ENCODE peak calls at places on chromosome 1, in ten cellular contexts. One of them, this sample, is unnamed.
A peak's percentile ranks its signal among the peaks of the same experiment; 100 is the strongest.

GRCh38 chr1:214525535-214526019 is 25.8 kb downstream of the PTPN14 start:
- DNase-seq in astrocyte: peak; percentile 86
- DNase-seq in ascending aorta: no peak
- DNase-seq in neuronal stem cell: no peak
- DNase-seq in astrocyte of the cerebellum: peak; percentile 45
- DNase-seq in H7: no peak
- DNase-seq in NB4: peak; percentile 12
- DNase-seq in bronchial epithelial cell: peak; percentile 93
- DNase-seq in mesendoderm: no peak
- DNase-seq in astrocyte of the spinal cord: peak; percentile 68
- DNase-seq in this sample: no peak

GRCh38 chr1:17588048-17588781 is 48.7 kb downstream of the ARHGEF10L start:
- DNase-seq in astrocyte: peak; percentile 63
- DNase-seq in ascending aorta: peak; percentile 81
- DNase-seq in neuronal stem cell: no peak
- DNase-seq in astrocyte of the cerebellum: peak; percentile 69
- DNase-seq in H7: peak; percentile 84
- DNase-seq in NB4: peak; percentile 52
- DNase-seq in bronchial epithelial cell: peak; percentile 16
- DNase-seq in mesendoderm: peak; percentile 72
- DNase-seq in astrocyte of the spinal cord: peak; percentile 72
- DNase-seq in this sample: peak; percentile 88

GRCh38 chr1:234617135-234617985 is 7.4 kb upstream of the IRF2BP2 start:
- DNase-seq in astrocyte: peak; percentile 77
- DNase-seq in ascending aorta: peak; percentile 79
- DNase-seq in neuronal stem cell: no peak
- DNase-seq in astrocyte of the cerebellum: no peak
- DNase-seq in H7: no peak
- DNase-seq in NB4: peak; percentile 48
- DNase-seq in bronchial epithelial cell: no peak
- DNase-seq in mesendoderm: peak; percentile 79
- DNase-seq in astrocyte of the spinal cord: peak; percentile 42
- DNase-seq in this sample: no peak

GRCh38 chr1:78157162-78157561 is 111.4 kb downstream of the GIPC2 start:
- DNase-seq in astrocyte: peak; percentile 44
- DNase-seq in ascending aorta: no peak
- DNase-seq in neuronal stem cell: no peak
- DNase-seq in astrocyte of the cerebellum: peak; percentile 64
- DNase-seq in H7: no peak
- DNase-seq in NB4: no peak
- DNase-seq in bronchial epithelial cell: peak; percentile 41
- DNase-seq in mesendoderm: no peak
- DNase-seq in astrocyte of the spinal cord: peak; percentile 74
- DNase-seq in this sample: no peak

GRCh38 chr1:53076165-53076564 is 14.2 kb downstream of the PODN start:
- DNase-seq in astrocyte: no peak
- DNase-seq in ascending aorta: no peak
- DNase-seq in neuronal stem cell: no peak
- DNase-seq in astrocyte of the cerebellum: no peak
- DNase-seq in H7: peak; percentile 36
- DNase-seq in NB4: no peak
- DNase-seq in bronchial epithelial cell: no peak
- DNase-seq in mesendoderm: no peak
- DNase-seq in astrocyte of the spinal cord: no peak
- DNase-seq in this sample: no peak

GRCh38 chr1:33586111-33586510 is 113.7 kb downstream of the ZSCAN20 start:
- DNase-seq in astrocyte: peak; percentile 72
- DNase-seq in ascending aorta: no peak
- DNase-seq in neuronal stem cell: no peak
- DNase-seq in astrocyte of the cerebellum: no peak
- DNase-seq in H7: no peak
- DNase-seq in NB4: no peak
- DNase-seq in bronchial epithelial cell: peak; percentile 48
- DNase-seq in mesendoderm: no peak
- DNase-seq in astrocyte of the spinal cord: peak; percentile 16
- DNase-seq in this sample: no peak

GRCh38 chr1:38994196-38994595 is 3.1 kb downstream of the AKIRIN1 start:
- DNase-seq in astrocyte: no peak
- DNase-seq in ascending aorta: no peak
- DNase-seq in neuronal stem cell: no peak
- DNase-seq in astrocyte of the cerebellum: no peak
- DNase-seq in H7: no peak
- DNase-seq in NB4: no peak
- DNase-seq in bronchial epithelial cell: no peak
- DNase-seq in mesendoderm: no peak
- DNase-seq in astrocyte of the spinal cord: no peak
- DNase-seq in this sample: no peak

GRCh38 chr1:101259744-101260148 is 22.9 kb downstream of the S1PR1 start:
- DNase-seq in astrocyte: peak; percentile 74
- DNase-seq in ascending aorta: no peak
- DNase-seq in neuronal stem cell: no peak
- DNase-seq in astrocyte of the cerebellum: no peak
- DNase-seq in H7: no peak
- DNase-seq in NB4: peak; percentile 67
- DNase-seq in bronchial epithelial cell: peak; percentile 95
- DNase-seq in mesendoderm: no peak
- DNase-seq in astrocyte of the spinal cord: peak; percentile 58
- DNase-seq in this sample: no peak

GRCh38 chr1:86648255-86648654 is 56.1 kb upstream of the SH3GLB1 start:
- DNase-seq in astrocyte: peak; percentile 69
- DNase-seq in ascending aorta: no peak
- DNase-seq in neuronal stem cell: no peak
- DNase-seq in astrocyte of the cerebellum: peak; percentile 29
- DNase-seq in H7: no peak
- DNase-seq in NB4: peak; percentile 7
- DNase-seq in bronchial epithelial cell: peak; percentile 95
- DNase-seq in mesendoderm: peak; percentile 6
- DNase-seq in astrocyte of the spinal cord: peak; percentile 75
- DNase-seq in this sample: no peak

GRCh38 chr1:13702425-13703127 is 2.6 kb downstream of the PRDM2 start:
- DNase-seq in astrocyte: no peak
- DNase-seq in ascending aorta: no peak
- DNase-seq in neuronal stem cell: no peak
- DNase-seq in astrocyte of the cerebellum: no peak
- DNase-seq in H7: no peak
- DNase-seq in NB4: no peak
- DNase-seq in bronchial epithelial cell: no peak
- DNase-seq in mesendoderm: no peak
- DNase-seq in astrocyte of the spinal cord: no peak
- DNase-seq in this sample: no peak

GRCh38 chr1:53328490-53329182 is 766 bp upstream of the LRP8 start:
- DNase-seq in astrocyte: no peak
- DNase-seq in ascending aorta: no peak
- DNase-seq in neuronal stem cell: peak; percentile 30
- DNase-seq in astrocyte of the cerebellum: no peak
- DNase-seq in H7: peak; percentile 93
- DNase-seq in NB4: no peak
- DNase-seq in bronchial epithelial cell: no peak
- DNase-seq in mesendoderm: peak; percentile 68
- DNase-seq in astrocyte of the spinal cord: no peak
- DNase-seq in this sample: peak; percentile 86

GRCh38 chr1:209202826-209203439 is 380.6 kb upstream of the CAMK1G start:
- DNase-seq in astrocyte: peak; percentile 33
- DNase-seq in ascending aorta: no peak
- DNase-seq in neuronal stem cell: no peak
- DNase-seq in astrocyte of the cerebellum: peak; percentile 38
- DNase-seq in H7: peak; percentile 48
- DNase-seq in NB4: peak; percentile 51
- DNase-seq in bronchial epithelial cell: peak; percentile 54
- DNase-seq in mesendoderm: peak; percentile 62
- DNase-seq in astrocyte of the spinal cord: peak; percentile 68
- DNase-seq in this sample: peak; percentile 60

GRCh38 chr1:64111787-64112186 is 91.6 kb upstream of the UBE2U start:
- DNase-seq in astrocyte: no peak
- DNase-seq in ascending aorta: no peak
- DNase-seq in neuronal stem cell: no peak
- DNase-seq in astrocyte of the cerebellum: no peak
- DNase-seq in H7: no peak
- DNase-seq in NB4: no peak
- DNase-seq in bronchial epithelial cell: peak; percentile 78
- DNase-seq in mesendoderm: peak; percentile 44
- DNase-seq in astrocyte of the spinal cord: no peak
- DNase-seq in this sample: peak; percentile 41

GRCh38 chr1:83999316-83999819 is 436 bp upstream of the TTLL7 start:
- DNase-seq in astrocyte: peak; percentile 65
- DNase-seq in ascending aorta: peak; percentile 86
- DNase-seq in neuronal stem cell: no peak
- DNase-seq in astrocyte of the cerebellum: peak; percentile 34
- DNase-seq in H7: no peak
- DNase-seq in NB4: peak; percentile 64
- DNase-seq in bronchial epithelial cell: peak; percentile 44
- DNase-seq in mesendoderm: peak; percentile 90
- DNase-seq in astrocyte of the spinal cord: peak; percentile 85
- DNase-seq in this sample: peak; percentile 93

GRCh38 chr1:83996175-83996574 is 2.8 kb downstream of the TTLL7 start:
- DNase-seq in astrocyte: no peak
- DNase-seq in ascending aorta: no peak
- DNase-seq in neuronal stem cell: no peak
- DNase-seq in astrocyte of the cerebellum: no peak
- DNase-seq in H7: no peak
- DNase-seq in NB4: no peak
- DNase-seq in bronchial epithelial cell: no peak
- DNase-seq in mesendoderm: no peak
- DNase-seq in astrocyte of the spinal cord: no peak
- DNase-seq in this sample: no peak

GRCh38 chr1:83996621-83997020 is 2.3 kb downstream of the TTLL7 start:
- DNase-seq in astrocyte: peak; percentile 86
- DNase-seq in ascending aorta: no peak
- DNase-seq in neuronal stem cell: no peak
- DNase-seq in astrocyte of the cerebellum: peak; percentile 22
- DNase-seq in H7: no peak
- DNase-seq in NB4: no peak
- DNase-seq in bronchial epithelial cell: peak; percentile 10
- DNase-seq in mesendoderm: no peak
- DNase-seq in astrocyte of the spinal cord: peak; percentile 68
- DNase-seq in this sample: no peak

GRCh38 chr1:83998599-83999315 is at the start of gene TTLL7:
- DNase-seq in astrocyte: no peak
- DNase-seq in ascending aorta: peak; percentile 88
- DNase-seq in neuronal stem cell: peak; percentile 85
- DNase-seq in astrocyte of the cerebellum: no peak
- DNase-seq in H7: peak; percentile 90
- DNase-seq in NB4: peak; percentile 64
- DNase-seq in bronchial epithelial cell: no peak
- DNase-seq in mesendoderm: peak; percentile 89
- DNase-seq in astrocyte of the spinal cord: no peak
- DNase-seq in this sample: peak; percentile 93

GRCh38 chr1:83998205-83998598 is 730 bp downstream of the TTLL7 start:
- DNase-seq in astrocyte: peak; percentile 34
- DNase-seq in ascending aorta: no peak
- DNase-seq in neuronal stem cell: peak; percentile 3
- DNase-seq in astrocyte of the cerebellum: no peak
- DNase-seq in H7: no peak
- DNase-seq in NB4: no peak
- DNase-seq in bronchial epithelial cell: peak; percentile 33
- DNase-seq in mesendoderm: no peak
- DNase-seq in astrocyte of the spinal cord: peak; percentile 17
- DNase-seq in this sample: no peak
- H3K4me3 ChIP-seq in astrocyte: peak overlapping the region; percentile 74
- H3K4me3 ChIP-seq in ascending aorta: peak overlapping the region; percentile 82
- H3K4me3 ChIP-seq in neuronal stem cell: peak overlapping the region; percentile 67
- H3K4me3 ChIP-seq in astrocyte of the cerebellum: peak overlapping the region; percentile 75
- H3K4me3 ChIP-seq in H7: peak overlapping the region; percentile 90
- H3K4me3 ChIP-seq in NB4: no peak overlapping the region
- H3K4me3 ChIP-seq in bronchial epithelial cell: peak overlapping the region; percentile 80
- H3K4me3 ChIP-seq in mesendoderm: no peak overlapping the region
- H3K4me3 ChIP-seq in astrocyte of the spinal cord: peak overlapping the region; percentile 75
- H3K4me3 ChIP-seq in this sample: peak overlapping the region; percentile 85

GRCh38 chr1:30190481-30191153 is 532.8 kb downstream of the MATN1 start:
- DNase-seq in astrocyte: no peak
- DNase-seq in ascending aorta: no peak
- DNase-seq in neuronal stem cell: no peak
- DNase-seq in astrocyte of the cerebellum: no peak
- DNase-seq in H7: no peak
- DNase-seq in NB4: no peak
- DNase-seq in bronchial epithelial cell: no peak
- DNase-seq in mesendoderm: no peak
- DNase-seq in astrocyte of the spinal cord: no peak
- DNase-seq in this sample: no peak
- H3K4me3 ChIP-seq in astrocyte: no peak overlapping the region
- H3K4me3 ChIP-seq in ascending aorta: no peak overlapping the region
- H3K4me3 ChIP-seq in neuronal stem cell: no peak overlapping the region
- H3K4me3 ChIP-seq in astrocyte of the cerebellum: no peak overlapping the region
- H3K4me3 ChIP-seq in H7: no peak overlapping the region
- H3K4me3 ChIP-seq in NB4: no peak overlapping the region
- H3K4me3 ChIP-seq in bronchial epithelial cell: no peak overlapping the region
- H3K4me3 ChIP-seq in mesendoderm: no peak overlapping the region
- H3K4me3 ChIP-seq in astrocyte of the spinal cord: no peak overlapping the region
- H3K4me3 ChIP-seq in this sample: no peak overlapping the region

DNA sequence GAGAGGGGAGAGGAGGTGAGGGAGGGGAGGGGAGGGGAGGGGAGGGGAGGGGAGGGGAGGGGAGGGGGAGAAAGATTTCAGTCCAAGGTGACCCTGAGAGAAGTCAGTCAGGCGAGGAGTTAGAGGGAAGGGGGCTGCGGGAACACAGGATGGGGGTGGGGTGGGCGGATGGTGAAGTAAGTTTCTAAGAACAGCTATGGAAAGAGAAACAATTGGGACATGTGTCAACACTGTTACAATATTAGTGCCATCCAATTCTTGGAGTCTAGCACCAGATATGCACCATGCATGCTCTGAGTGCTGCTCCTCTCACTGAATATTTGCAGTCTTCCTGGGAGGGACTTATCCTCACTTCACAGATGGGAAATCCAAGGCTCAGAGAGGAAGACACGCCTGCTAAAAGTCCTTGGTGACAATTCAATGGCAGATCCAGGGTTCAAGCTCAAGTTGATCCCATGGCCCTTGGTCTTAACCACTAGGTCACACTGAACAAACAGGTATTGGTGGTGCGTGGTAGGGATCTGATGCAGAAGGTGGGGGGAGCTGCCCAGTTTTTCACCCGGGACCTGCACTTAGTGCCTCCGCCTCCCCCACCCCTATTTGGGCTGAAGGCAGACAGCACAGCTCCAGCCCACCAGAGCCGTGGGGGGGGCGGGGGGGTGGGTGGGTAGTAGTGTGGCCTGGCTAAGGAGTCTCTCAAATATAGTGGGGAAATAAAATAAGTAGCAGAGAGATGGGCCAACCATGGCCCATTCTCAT is 42.6 kb upstream of the ECE1 start:
- DNase-seq in astrocyte: no peak
- DNase-seq in ascending aorta: no peak
- DNase-seq in neuronal stem cell: no peak
- DNase-seq in astrocyte of the cerebellum: no peak
- DNase-seq in H7: peak; percentile 55
- DNase-seq in NB4: no peak
- DNase-seq in bronchial epithelial cell: no peak
- DNase-seq in mesendoderm: no peak
- DNase-seq in astrocyte of the spinal cord: no peak
- DNase-seq in this sample: no peak
- H3K4me3 ChIP-seq in astrocyte: no peak overlapping the region
- H3K4me3 ChIP-seq in ascending aorta: no peak overlapping the region
- H3K4me3 ChIP-seq in neuronal stem cell: no peak overlapping the region
- H3K4me3 ChIP-seq in astrocyte of the cerebellum: no peak overlapping the region
- H3K4me3 ChIP-seq in H7: no peak overlapping the region
- H3K4me3 ChIP-seq in NB4: no peak overlapping the region
- H3K4me3 ChIP-seq in bronchial epithelial cell: no peak overlapping the region
- H3K4me3 ChIP-seq in mesendoderm: no peak overlapping the region
- H3K4me3 ChIP-seq in astrocyte of the spinal cord: no peak overlapping the region
- H3K4me3 ChIP-seq in this sample: no peak overlapping the region

DNA sequence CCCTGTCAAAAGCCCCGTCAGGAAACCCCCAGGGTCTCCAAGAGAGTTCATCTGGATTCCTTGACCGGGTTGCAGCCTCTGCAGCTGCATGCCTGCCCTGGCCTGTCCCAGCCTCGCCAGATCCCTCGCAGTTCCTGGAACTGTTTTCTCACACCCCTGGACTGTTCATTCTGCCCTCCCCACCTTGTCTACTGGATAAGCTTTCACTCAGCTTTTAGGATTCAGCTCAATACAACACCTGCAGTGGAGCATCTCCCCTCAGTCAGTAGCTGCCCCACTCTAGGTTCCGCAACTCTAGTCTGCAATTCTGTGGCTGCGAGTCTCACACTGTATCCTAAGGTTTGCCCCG is 67.2 kb downstream of the FAM163A start:
- DNase-seq in astrocyte: no peak
- DNase-seq in ascending aorta: no peak
- DNase-seq in neuronal stem cell: no peak
- DNase-seq in astrocyte of the cerebellum: no peak
- DNase-seq in H7: no peak
- DNase-seq in NB4: no peak
- DNase-seq in bronchial epithelial cell: peak; percentile 27
- DNase-seq in mesendoderm: no peak
- DNase-seq in astrocyte of the spinal cord: no peak
- DNase-seq in this sample: no peak
- H3K4me3 ChIP-seq in astrocyte: no peak overlapping the region
- H3K4me3 ChIP-seq in ascending aorta: no peak overlapping the region
- H3K4me3 ChIP-seq in neuronal stem cell: no peak overlapping the region
- H3K4me3 ChIP-seq in astrocyte of the cerebellum: no peak overlapping the region
- H3K4me3 ChIP-seq in H7: no peak overlapping the region
- H3K4me3 ChIP-seq in NB4: no peak overlapping the region
- H3K4me3 ChIP-seq in bronchial epithelial cell: no peak overlapping the region
- H3K4me3 ChIP-seq in mesendoderm: no peak overlapping the region
- H3K4me3 ChIP-seq in astrocyte of the spinal cord: no peak overlapping the region
- H3K4me3 ChIP-seq in this sample: no peak overlapping the region

This sample was measured in endodermal cell.